ENCODE peak calls at places on chromosomes 4 and X, in eight cellular contexts. One of them, this sample, is unnamed. For H3K36me3, the result is how much of the 10 kb centered on the place peaks cover.

GRCh38 chr4:40055379-40055872 is 1.2 kb upstream of the N4BP2 start:
- DNase-seq in GM23338: no peak
- DNase-seq in ascending aorta: no peak
- DNase-seq in SJSA1: no peak
- DNase-seq in effector memory CD4-positive, alpha-beta T cell: no peak
- DNase-seq in MG63: no peak
- DNase-seq in PC-3: no peak
- DNase-seq in cardiac muscle cell: no peak
- DNase-seq in this sample: no peak

GRCh38 chr4:33883111-33883510 is 2361.2 kb downstream of the ARAP2 start:
- DNase-seq in GM23338: no peak
- DNase-seq in ascending aorta: no peak
- DNase-seq in SJSA1: no peak
- DNase-seq in effector memory CD4-positive, alpha-beta T cell: no peak
- DNase-seq in MG63: no peak
- DNase-seq in PC-3: peak
- DNase-seq in cardiac muscle cell: peak
- DNase-seq in this sample: no peak

GRCh38 chr4:118732591-118733330 is 47.6 kb downstream of the METTL14 start:
- DNase-seq in GM23338: no peak
- DNase-seq in ascending aorta: no peak
- DNase-seq in SJSA1: no peak
- DNase-seq in effector memory CD4-positive, alpha-beta T cell: no peak
- DNase-seq in MG63: no peak
- DNase-seq in PC-3: no peak
- DNase-seq in cardiac muscle cell: no peak
- DNase-seq in this sample: no peak

GRCh38 chr4:99467908-99468307 is 32.8 kb upstream of the ADH7 start:
- DNase-seq in GM23338: no peak
- DNase-seq in ascending aorta: no peak
- DNase-seq in SJSA1: no peak
- DNase-seq in effector memory CD4-positive, alpha-beta T cell: no peak
- DNase-seq in MG63: no peak
- DNase-seq in PC-3: no peak
- DNase-seq in cardiac muscle cell: no peak
- DNase-seq in this sample: no peak

GRCh38 chr4:144705861-144706590 is 60.1 kb downstream of the HHIP start:
- DNase-seq in GM23338: no peak
- DNase-seq in ascending aorta: no peak
- DNase-seq in SJSA1: peak
- DNase-seq in effector memory CD4-positive, alpha-beta T cell: no peak
- DNase-seq in MG63: no peak
- DNase-seq in PC-3: no peak
- DNase-seq in cardiac muscle cell: no peak
- DNase-seq in this sample: no peak

GRCh38 chr4:166091914-166092510 is 219.0 kb downstream of the TLL1 start:
- DNase-seq in GM23338: peak
- DNase-seq in ascending aorta: no peak
- DNase-seq in SJSA1: no peak
- DNase-seq in effector memory CD4-positive, alpha-beta T cell: no peak
- DNase-seq in MG63: no peak
- DNase-seq in PC-3: peak
- DNase-seq in cardiac muscle cell: peak
- DNase-seq in this sample: peak

GRCh38 chr4:121484633-121485032 is 103.8 kb upstream of the QRFPR start:
- DNase-seq in GM23338: peak
- DNase-seq in ascending aorta: no peak
- DNase-seq in SJSA1: peak
- DNase-seq in effector memory CD4-positive, alpha-beta T cell: no peak
- DNase-seq in MG63: peak
- DNase-seq in PC-3: peak
- DNase-seq in cardiac muscle cell: peak
- DNase-seq in this sample: peak

GRCh38 chr4:3532714-3533336 is 603 bp upstream of the LRPAP1 start:
- DNase-seq in GM23338: peak
- DNase-seq in ascending aorta: no peak
- DNase-seq in SJSA1: no peak
- DNase-seq in effector memory CD4-positive, alpha-beta T cell: no peak
- DNase-seq in MG63: no peak
- DNase-seq in PC-3: no peak
- DNase-seq in cardiac muscle cell: no peak
- DNase-seq in this sample: peak

GRCh38 chr4:134057356-134057755 is 144.2 kb downstream of the PABPC4L start:
- DNase-seq in GM23338: no peak
- DNase-seq in ascending aorta: no peak
- DNase-seq in SJSA1: no peak
- DNase-seq in effector memory CD4-positive, alpha-beta T cell: no peak
- DNase-seq in MG63: no peak
- DNase-seq in PC-3: no peak
- DNase-seq in cardiac muscle cell: no peak
- DNase-seq in this sample: no peak

GRCh38 chr4:156971623-156972369 is at the start of gene PDGFC:
- DNase-seq in GM23338: peak
- DNase-seq in ascending aorta: peak
- DNase-seq in SJSA1: peak
- DNase-seq in effector memory CD4-positive, alpha-beta T cell: no peak
- DNase-seq in MG63: peak
- DNase-seq in PC-3: peak
- DNase-seq in cardiac muscle cell: peak
- DNase-seq in this sample: peak

GRCh38 chr4:42420120-42420519 is 22.8 kb downstream of the SHISA3 start:
- DNase-seq in GM23338: peak
- DNase-seq in ascending aorta: no peak
- DNase-seq in SJSA1: no peak
- DNase-seq in effector memory CD4-positive, alpha-beta T cell: no peak
- DNase-seq in MG63: no peak
- DNase-seq in PC-3: no peak
- DNase-seq in cardiac muscle cell: peak
- DNase-seq in this sample: no peak

GRCh38 chrX:53544936-53545335 is 110.8 kb upstream of the HSD17B10 start:
- DNase-seq in GM23338: no peak
- DNase-seq in ascending aorta: no peak
- DNase-seq in SJSA1: no peak
- DNase-seq in effector memory CD4-positive, alpha-beta T cell: no peak
- DNase-seq in MG63: no peak
- DNase-seq in PC-3: no peak
- DNase-seq in cardiac muscle cell: no peak
- DNase-seq in this sample: no peak
- H3K36me3 ChIP-seq in GM23338: under half
- H3K36me3 ChIP-seq in ascending aorta: half or more
- H3K36me3 ChIP-seq in SJSA1: half or more
- H3K36me3 ChIP-seq in effector memory CD4-positive, alpha-beta T cell: half or more
- H3K36me3 ChIP-seq in MG63: under half
- H3K36me3 ChIP-seq in PC-3: half or more
- H3K36me3 ChIP-seq in cardiac muscle cell: under half
- H3K36me3 ChIP-seq in this sample: under half

GRCh38 chr4:168585168-168586091 is 88.6 kb downstream of the PALLD start:
- DNase-seq in GM23338: peak
- DNase-seq in ascending aorta: peak
- DNase-seq in SJSA1: peak
- DNase-seq in effector memory CD4-positive, alpha-beta T cell: no peak
- DNase-seq in MG63: peak
- DNase-seq in PC-3: peak
- DNase-seq in cardiac muscle cell: peak
- DNase-seq in this sample: peak
- H3K4me3 ChIP-seq in GM23338: no peak
- H3K4me3 ChIP-seq in ascending aorta: no peak
- H3K4me3 ChIP-seq in SJSA1: no peak
- H3K4me3 ChIP-seq in effector memory CD4-positive, alpha-beta T cell: no peak
- H3K4me3 ChIP-seq in MG63: no peak
- H3K4me3 ChIP-seq in PC-3: no peak
- H3K4me3 ChIP-seq in cardiac muscle cell: no peak
- H3K4me3 ChIP-seq in this sample: no peak

DNA sequence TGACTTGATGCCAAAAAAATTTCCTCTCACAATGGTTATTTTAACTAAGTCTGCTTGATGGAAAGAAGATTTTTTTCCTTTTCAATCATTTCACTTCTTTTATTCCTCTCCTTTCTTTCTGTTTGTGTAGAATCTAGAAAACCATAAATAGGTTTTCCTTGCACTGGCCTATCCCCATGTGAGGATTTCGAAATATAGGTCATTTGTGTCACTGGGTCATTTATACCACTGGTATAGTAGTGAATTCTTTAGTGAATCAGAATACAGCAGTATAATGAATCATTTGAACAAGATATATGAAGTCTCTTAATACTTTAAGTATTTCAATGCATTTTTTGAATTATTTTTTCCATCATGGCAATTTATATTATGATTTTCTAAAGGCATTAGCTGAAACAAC is 26.6 kb downstream of the PCDH7 start:
- DNase-seq in GM23338: no peak
- DNase-seq in ascending aorta: no peak
- DNase-seq in SJSA1: no peak
- DNase-seq in effector memory CD4-positive, alpha-beta T cell: no peak
- DNase-seq in MG63: no peak
- DNase-seq in PC-3: no peak
- DNase-seq in cardiac muscle cell: no peak
- DNase-seq in this sample: no peak
- H3K36me3 ChIP-seq in GM23338: under half
- H3K36me3 ChIP-seq in ascending aorta: under half
- H3K36me3 ChIP-seq in SJSA1: under half
- H3K36me3 ChIP-seq in effector memory CD4-positive, alpha-beta T cell: under half
- H3K36me3 ChIP-seq in MG63: under half
- H3K36me3 ChIP-seq in PC-3: under half
- H3K36me3 ChIP-seq in cardiac muscle cell: under half
- H3K36me3 ChIP-seq in this sample: under half

DNA sequence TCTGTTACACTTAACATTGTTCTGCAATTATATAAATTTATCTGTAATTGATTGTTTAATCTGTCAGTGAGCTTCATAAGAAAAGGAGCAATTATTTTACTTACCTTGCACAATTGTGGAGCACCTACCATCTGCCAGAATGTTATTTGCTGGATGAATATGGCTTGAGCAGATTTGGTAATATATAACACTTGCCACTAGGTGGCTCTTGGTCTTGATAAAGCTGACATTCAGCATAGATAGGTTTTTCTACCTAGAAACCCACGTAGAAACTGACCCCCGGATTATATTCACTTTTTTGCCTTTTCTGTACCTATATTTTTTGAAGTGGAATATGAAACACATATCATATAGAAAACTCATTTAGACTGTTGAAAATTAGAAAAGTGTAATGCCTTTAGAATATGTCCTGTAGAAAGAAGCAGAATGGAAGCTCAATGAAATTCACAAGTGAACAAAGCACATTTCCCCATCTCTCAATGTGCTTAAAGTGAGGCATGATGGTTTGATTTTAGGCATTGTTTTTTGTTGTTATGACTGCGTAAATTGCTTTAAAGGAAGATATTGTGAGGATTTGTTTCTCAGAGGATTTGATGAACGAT is 9.5 kb downstream of the RBPJ start:
- DNase-seq in GM23338: peak
- DNase-seq in ascending aorta: no peak
- DNase-seq in SJSA1: peak
- DNase-seq in effector memory CD4-positive, alpha-beta T cell: no peak
- DNase-seq in MG63: no peak
- DNase-seq in PC-3: peak
- DNase-seq in cardiac muscle cell: peak
- DNase-seq in this sample: peak
- H3K4me3 ChIP-seq in GM23338: peak
- H3K4me3 ChIP-seq in ascending aorta: no peak
- H3K4me3 ChIP-seq in SJSA1: no peak
- H3K4me3 ChIP-seq in effector memory CD4-positive, alpha-beta T cell: no peak
- H3K4me3 ChIP-seq in MG63: no peak
- H3K4me3 ChIP-seq in PC-3: no peak
- H3K4me3 ChIP-seq in cardiac muscle cell: no peak
- H3K4me3 ChIP-seq in this sample: no peak

DNA sequence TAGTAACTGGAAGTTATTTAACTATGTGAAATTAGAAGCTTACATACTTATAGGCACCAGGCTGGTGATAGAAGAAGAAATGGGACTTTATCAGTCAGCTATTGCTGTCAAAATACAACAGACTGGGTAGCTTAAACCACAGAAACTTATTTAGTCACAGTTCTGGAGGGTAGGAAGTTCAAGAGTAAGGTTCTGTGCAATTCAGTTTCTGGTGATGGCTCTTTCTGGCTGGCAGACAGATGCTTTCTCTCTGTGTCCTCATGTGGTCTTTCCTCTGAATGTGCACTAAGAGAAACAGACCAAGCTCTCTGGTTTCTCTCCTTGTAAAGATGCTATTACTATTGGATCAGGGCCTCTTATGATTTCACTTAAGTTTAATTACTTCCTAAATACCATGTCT is 92.1 kb upstream of the ANKRD50 start:
- DNase-seq in GM23338: no peak
- DNase-seq in ascending aorta: no peak
- DNase-seq in SJSA1: no peak
- DNase-seq in effector memory CD4-positive, alpha-beta T cell: no peak
- DNase-seq in MG63: no peak
- DNase-seq in PC-3: no peak
- DNase-seq in cardiac muscle cell: no peak
- DNase-seq in this sample: no peak
- H3K36me3 ChIP-seq in GM23338: under half
- H3K36me3 ChIP-seq in ascending aorta: under half
- H3K36me3 ChIP-seq in SJSA1: under half
- H3K36me3 ChIP-seq in effector memory CD4-positive, alpha-beta T cell: under half
- H3K36me3 ChIP-seq in MG63: under half
- H3K36me3 ChIP-seq in PC-3: under half
- H3K36me3 ChIP-seq in cardiac muscle cell: under half
- H3K36me3 ChIP-seq in this sample: under half